ENCODE peak calls at places on chromosomes 5 and 9, in seven cellular contexts. L, Z, Y, B, A, U and X are unnamed samples.

GRCh38 chr9:91059713-91060112 is 258.1 kb downstream of the SYK start:
- DNase-seq in A (no peak), Z (no peak), B (no peak), U (no peak), L (no peak), Y (peak), X (no peak)

GRCh38 chr5:94397508-94397907 is 220.9 kb downstream of the KIAA0825 start:
- DNase-seq in L (no peak), B (no peak), Y (no peak), Z (no peak), U (no peak), A (no peak), X (peak)

GRCh38 chr9:12859704-12860251 is 85.0 kb downstream of the LURAP1L start:
- DNase-seq in L (no peak), B (no peak), Y (peak), U (no peak), A (no peak), Z (peak), X (peak)

GRCh38 chr5:127885176-127885575 is 182.0 kb downstream of the CCDC192 start:
- DNase-seq in Y (peak), Z (no peak), A (peak), B (no peak), L (no peak), U (no peak), X (no peak)

GRCh38 chr5:56479701-56480304 is 246.7 kb upstream of the ANKRD55 start:
- DNase-seq in U (no peak), Z (no peak), A (no peak), Y (no peak), L (no peak), B (peak), X (no peak)

GRCh38 chr9:79617395-79617794 is 45.6 kb downstream of the TLE4 start:
- DNase-seq in Y (no peak), L (no peak), A (no peak), Z (no peak), U (no peak), B (no peak), X (peak)

GRCh38 chr5:98635631-98636030 is 137.8 kb upstream of the RGMB start:
- DNase-seq in Z (no peak), L (no peak), U (no peak), B (no peak), Y (no peak), A (no peak), X (no peak)

GRCh38 chr5:151523335-151523734 is 67.8 kb downstream of the FAT2 start:
- DNase-seq in A (peak), L (peak), B (peak), Y (peak), Z (peak), U (no peak), X (peak)

GRCh38 chr9:121360975-121361374 is 9.1 kb downstream of the STOM start:
- DNase-seq in U (no peak), A (no peak), L (no peak), Z (peak), B (no peak), Y (peak), X (no peak)

GRCh38 chr9:14092344-14092743 is 221.6 kb downstream of the NFIB start:
- DNase-seq in L (no peak), A (no peak), B (no peak), Z (no peak), Y (no peak), U (no peak), X (peak)

GRCh38 chr5:177005619-177006264 is 837 bp downstream of the UIMC1 start:
- DNase-seq in A (peak), B (peak), Z (peak), L (peak), U (peak), Y (peak), X (peak)

GRCh38 chr9:37144762-37145161 is 24.4 kb downstream of the ZCCHC7 start:
- DNase-seq in Z (peak), Y (no peak), U (no peak), L (no peak), A (no peak), B (no peak), X (peak)

GRCh38 chr9:90632680-90633207 is 9.9 kb downstream of the DIRAS2 start:
- DNase-seq in Y (no peak), L (no peak), A (no peak), U (no peak), Z (no peak), B (no peak), X (no peak)

GRCh38 chr9:8895498-8896224 is 1096.1 kb upstream of the DMAC1 start:
- DNase-seq in B (no peak), L (no peak), Y (no peak), U (no peak), A (peak), Z (no peak), X (peak)

GRCh38 chr5:168300377-168301182 is 9.1 kb downstream of the WWC1 start:
- DNase-seq in L (no peak), Z (no peak), Y (no peak), B (no peak), U (peak), A (no peak), X (no peak)

GRCh38 chr5:41219655-41220269 is 6.4 kb upstream of the C6 start:
- DNase-seq in L (no peak), Z (no peak), A (no peak), Y (no peak), B (no peak), U (no peak), X (peak)